ENCODE peak calls at places on chromosomes 7 and 10, in six cellular contexts. L is IMR-90, E is mesenchymal stem cell, X is neuronal stem cell, M is H1, N is H9. J is an unnamed sample.

GRCh38 chr7:135934651-135935050 is 42.5 kb downstream of the MTPN start:
- DNase-seq in E (no peak), M (no peak), L (no peak), X (no peak), N (no peak), J (no peak)

GRCh38 chr7:1747004-1747801 is 77.1 kb downstream of the ELFN1 start:
- DNase-seq in N (no peak), M (no peak), X (no peak), E (no peak), L (no peak), J (no peak)

GRCh38 chr7:41969713-41970112 is 266.8 kb upstream of the INHBA start:
- DNase-seq in E (no peak), X (no peak), M (no peak), N (no peak), L (peak; percentile 18), J (no peak)

GRCh38 chr7:6252310-6252709 is 20.1 kb downstream of the CYTH3 start:
- DNase-seq in E (peak; percentile 52), L (peak; percentile 48), M (no peak), N (no peak), X (no peak), J (no peak)

GRCh38 chr10:122034149-122034756 is 45.3 kb downstream of the TACC2 start:
- DNase-seq in L (peak; percentile 61), X (no peak), E (peak; percentile 40), M (no peak), N (no peak), J (no peak)

GRCh38 chr10:123144697-123145541 is 3.0 kb upstream of the HMX2 start:
- DNase-seq in M (no peak), N (peak; percentile 71), E (no peak), X (peak; percentile 26), L (no peak), J (no peak)

GRCh38 chr10:91340613-91341362 is 69.4 kb upstream of the HECTD2 start:
- DNase-seq in M (no peak), X (no peak), E (peak; percentile 90), N (no peak), L (peak; percentile 94), J (no peak)

GRCh38 chr10:73899401-73899780 is 11.5 kb upstream of the PLAU start:
- DNase-seq in M (no peak), X (no peak), N (no peak), E (peak; percentile 93), L (peak; percentile 97), J (peak; percentile 91)

GRCh38 chr10:130301026-130301892 is 165.1 kb downstream of the GLRX3 start:
- DNase-seq in M (no peak), X (no peak), N (no peak), L (no peak), E (no peak), J (no peak)

GRCh38 chr7:43758029-43758860 is at the start of gene BLVRA:
- DNase-seq in L (peak; percentile 18), E (peak; percentile 65), X (peak; percentile 61), N (peak; percentile 70), M (no peak), J (peak; percentile 15)

GRCh38 chr7:149355390-149356048 is 93.5 kb downstream of the ZNF783 start:
- DNase-seq in X (no peak), L (no peak), E (no peak), M (peak; percentile 81), N (peak; percentile 84), J (no peak)

GRCh38 chr7:23115991-23116390 is 10.4 kb downstream of the KLHL7 start:
- DNase-seq in M (peak; percentile 67), X (peak; percentile 69), N (peak; percentile 59), L (no peak), E (no peak), J (no peak)

GRCh38 chr10:119701861-119702260 is 24.0 kb upstream of the INPP5F start:
- DNase-seq in L (peak; percentile 48), N (no peak), E (no peak), X (no peak), M (no peak), J (no peak)

GRCh38 chr7:140607441-140607989 is 33.1 kb downstream of the DENND2A start:
- DNase-seq in X (no peak), N (no peak), L (peak; percentile 91), M (no peak), E (peak; percentile 74), J (no peak)

GRCh38 chr7:1078519-1078918 is 9.4 kb upstream of the GPER1 start:
- DNase-seq in E (no peak), N (no peak), X (no peak), L (no peak), M (no peak), J (no peak)

GRCh38 chr7:149013876-149014275 is 14.4 kb downstream of the PDIA4 start:
- DNase-seq in E (no peak), N (no peak), X (no peak), M (no peak), L (no peak), J (no peak)

GRCh38 chr7:18357691-18358090 is 137.9 kb upstream of the HDAC9 start:
- DNase-seq in N (no peak), L (peak; percentile 6), M (no peak), E (peak; percentile 6), X (no peak), J (peak; percentile 4)

GRCh38 chr10:103278862-103279298 is 1.9 kb downstream of the INA start:
- DNase-seq in X (peak; percentile 75), N (peak; percentile 60), L (peak; percentile 55), E (peak; percentile 53), M (no peak), J (peak; percentile 31)

GRCh38 chr10:101693701-101694055 is 1.3 kb downstream of the FBXW4 start:
- DNase-seq in L (peak; percentile 60), E (peak; percentile 72), X (no peak), N (no peak), M (no peak), J (no peak)
- H3K23ac ChIP-seq in L (peak overlapping the region; percentile 92), E (peak overlapping the region; percentile 99), X (no peak overlapping the region), N (no peak overlapping the region), M (no peak overlapping the region), J (no peak overlapping the region)

GRCh38 chr10:43316516-43316915 is 49.7 kb upstream of the RASGEF1A start:
- DNase-seq in E (no peak), X (no peak), N (no peak), M (no peak), L (no peak), J (no peak)

GRCh38 chr10:43314626-43315025 is 47.8 kb upstream of the RASGEF1A start:
- DNase-seq in E (no peak), X (no peak), N (no peak), M (no peak), L (no peak), J (no peak)

GRCh38 chr10:43315096-43315495 is 48.2 kb upstream of the RASGEF1A start:
- DNase-seq in L (no peak), X (no peak), M (no peak), N (no peak), E (no peak), J (no peak)

GRCh38 chr10:43316988-43317387 is 50.1 kb upstream of the RASGEF1A start:
- DNase-seq in L (no peak), M (no peak), E (no peak), N (no peak), X (no peak), J (no peak)

DNA sequence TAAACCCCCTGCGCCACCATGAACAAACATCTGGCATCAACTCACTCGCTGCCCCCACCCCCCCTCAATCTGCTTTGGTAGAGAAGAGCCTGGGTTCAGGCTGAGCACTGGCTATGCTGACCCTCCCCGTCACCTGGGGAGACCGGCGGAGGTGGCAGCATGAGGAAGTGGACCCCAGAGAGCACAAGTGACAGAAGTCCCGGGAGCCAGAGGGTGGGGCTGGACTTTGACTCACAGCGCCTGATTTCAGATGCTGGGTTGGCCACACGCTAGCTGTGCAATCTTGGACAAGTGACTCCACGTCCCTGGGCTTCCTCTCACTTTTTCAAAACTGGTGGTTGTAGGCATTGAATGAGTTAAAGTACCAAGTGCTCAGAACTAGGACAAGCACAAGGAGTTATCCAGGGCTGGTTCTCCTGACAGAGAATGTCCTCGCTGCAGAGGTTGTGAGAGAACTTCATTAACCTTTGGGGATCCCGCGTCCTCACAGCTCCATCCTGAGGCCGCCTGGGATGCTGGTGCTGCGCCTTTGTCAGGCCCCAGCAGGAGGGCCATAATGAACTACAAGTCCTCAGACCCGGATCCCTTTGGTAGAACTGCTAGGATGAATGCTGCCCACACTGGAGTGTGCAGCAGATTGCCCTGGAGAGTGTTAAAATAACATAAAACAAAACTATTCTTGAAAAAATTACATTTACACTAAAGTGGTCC is 48.8 kb upstream of the RASGEF1A start:
- DNase-seq in E (no peak), M (no peak), X (no peak), N (no peak), L (no peak), J (no peak)
- H3K14ac ChIP-seq in E (no peak overlapping the region), M (no peak overlapping the region), X (no peak overlapping the region), N (no peak overlapping the region), L (no peak overlapping the region), J (no peak overlapping the region)

GRCh38 chr7:152025077-152025936 is at the start of gene GALNT11:
- DNase-seq in E (peak; percentile 85), M (peak; percentile 43), L (peak; percentile 79), N (peak; percentile 83), X (peak; percentile 85), J (peak; percentile 98)

GRCh38 chr7:152030561-152030960 is 5.1 kb downstream of the GALNT11 start:
- DNase-seq in E (no peak), L (no peak), X (no peak), M (no peak), N (no peak), J (no peak)

DNA sequence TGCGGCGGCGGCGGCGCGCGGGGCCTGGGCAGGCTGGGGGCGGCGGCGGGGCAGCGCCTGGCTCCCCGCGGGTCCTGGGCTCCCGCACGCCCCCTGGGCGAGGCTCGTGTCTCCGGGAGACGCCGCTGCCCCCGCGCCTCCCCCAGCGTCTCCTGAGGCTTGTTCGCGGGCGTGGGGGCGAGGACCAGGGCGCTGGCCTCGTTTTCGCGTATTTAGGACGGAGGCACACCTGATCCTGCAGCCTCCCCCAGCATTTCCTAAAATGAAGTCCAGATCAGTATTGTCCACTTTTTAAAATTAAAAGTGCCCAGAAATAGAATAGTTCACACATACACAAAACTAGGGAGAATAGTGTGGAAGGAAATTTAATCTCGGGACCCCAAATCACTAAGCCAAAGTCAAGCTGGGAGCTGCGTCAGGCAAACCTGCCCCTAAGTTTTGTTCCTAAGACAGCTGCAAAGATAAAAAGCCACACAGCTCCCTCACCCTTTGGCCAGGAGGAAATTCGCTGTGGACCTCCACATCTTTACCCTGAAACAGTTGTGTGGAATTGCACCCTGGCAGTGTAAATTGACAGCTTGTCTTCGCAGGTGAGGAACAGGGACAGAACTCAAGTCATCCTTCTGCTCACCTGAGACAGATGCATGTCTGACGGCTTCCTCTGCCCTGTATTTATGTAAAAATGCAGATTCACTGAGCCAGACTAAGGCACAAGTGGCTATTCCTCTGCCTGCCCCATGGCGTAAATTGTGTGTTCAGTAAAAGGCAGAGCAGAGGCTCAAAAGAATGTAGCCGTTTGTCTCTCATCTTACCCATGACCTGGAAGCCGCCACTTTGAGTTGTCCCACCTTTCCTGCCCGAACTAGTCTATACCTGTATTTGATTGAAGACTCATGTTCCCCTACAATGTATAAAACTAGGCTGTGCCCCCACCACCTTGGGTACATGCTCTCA is 740 bp downstream of the GALNT11 start:
- DNase-seq in L (no peak), X (no peak), E (no peak), N (no peak), M (no peak), J (peak; percentile 8)
- H3K23ac ChIP-seq in L (peak overlapping the region; percentile 59), X (peak overlapping the region; percentile 93), E (peak overlapping the region; percentile 2), N (no peak overlapping the region), M (no peak overlapping the region), J (no peak overlapping the region)

DNA sequence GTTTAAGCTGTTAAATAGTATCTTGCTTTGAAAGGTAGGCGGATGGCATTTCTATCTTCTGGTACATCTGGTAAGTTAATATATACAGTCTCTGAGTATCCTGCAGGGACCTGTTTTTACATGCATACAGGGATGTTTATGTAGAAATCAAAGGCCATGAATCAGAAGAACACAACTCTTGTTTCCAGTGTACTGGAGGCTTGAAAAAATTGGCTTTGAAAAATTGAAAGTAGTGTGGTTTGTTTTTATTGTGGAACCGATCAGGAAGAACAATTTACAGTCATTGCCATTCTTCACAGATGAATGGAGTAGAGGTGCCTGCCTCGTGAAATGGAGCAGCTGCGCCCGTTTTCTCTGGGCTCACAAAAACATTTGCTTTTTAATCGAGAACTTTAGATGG is 54.0 kb upstream of the RPA3 start:
- DNase-seq in X (no peak), N (no peak), M (no peak), E (peak; percentile 63), L (peak; percentile 67), J (no peak)
- H3K14ac ChIP-seq in X (no peak overlapping the region), N (no peak overlapping the region), M (no peak overlapping the region), E (no peak overlapping the region), L (no peak overlapping the region), J (no peak overlapping the region)